ENCODE peak calls at places on chromosomes 7 and 10, in four cellular contexts. G is HepG2, B is K562, W is GM12878. X is an unnamed sample.

GRCh38 chr10:5638494-5638893 is 27.9 kb downstream of the ASB13 start:
- DNase-seq in G (no peak), B (no peak), W (no peak), X (no peak)

GRCh38 chr7:98251251-98251843 is 685 bp downstream of the TECPR1 start:
- DNase-seq in G (peak), B (no peak), W (no peak), X (no peak)

GRCh38 chr10:129193148-129193547 is 273.9 kb upstream of the MGMT start:
- DNase-seq in G (no peak), B (no peak), W (no peak), X (no peak)

GRCh38 chr7:27156508-27156898 is at the start of gene HOXA7:
- DNase-seq in G (no peak), B (no peak), W (no peak), X (peak)

GRCh38 chr7:102081244-102081627 is 205.4 kb upstream of the SH2B2 start:
- DNase-seq in G (no peak), B (peak), W (no peak), X (no peak)

GRCh38 chr7:139075031-139075652 is 34.4 kb downstream of the ZC3HAV1 start:
- DNase-seq in G (peak), B (peak), W (peak), X (peak)

GRCh38 chr10:86663046-86663345 is 5.3 kb upstream of the LDB3 start:
- DNase-seq in G (no peak), B (peak), W (no peak), X (no peak)

GRCh38 chr10:90751107-90751997 is 106.5 kb downstream of the HTR7 start:
- DNase-seq in G (peak), B (peak), W (peak), X (no peak)

GRCh38 chr10:71819479-71819878 is 31.6 kb downstream of the PSAP start:
- DNase-seq in G (no peak), B (no peak), W (no peak), X (no peak)

GRCh38 chr10:90920986-90921643 is at the start of gene ANKRD1:
- DNase-seq in G (peak), B (no peak), W (no peak), X (no peak)

GRCh38 chr10:3749597-3750351 is 35.2 kb downstream of the KLF6 start:
- DNase-seq in G (peak), B (no peak), W (no peak), X (no peak)

GRCh38 chr7:414681-415560 is 104.7 kb downstream of the PDGFA start:
- DNase-seq in G (no peak), B (no peak), W (no peak), X (no peak)

GRCh38 chr10:99276848-99277486 is 41.3 kb upstream of the HPSE2 start:
- DNase-seq in G (peak), B (peak), W (no peak), X (no peak)

GRCh38 chr7:149869291-149869650 is 4.5 kb upstream of the ATP6V0E2 start:
- DNase-seq in G (no peak), B (no peak), W (no peak), X (no peak)

GRCh38 chr7:82527831-82528230 is 84.3 kb upstream of the CACNA2D1 start:
- DNase-seq in G (no peak), B (no peak), W (no peak), X (no peak)

GRCh38 chr10:119620241-119620753 is 23.5 kb upstream of the TIAL1 start:
- DNase-seq in G (no peak), B (no peak), W (no peak), X (no peak)

GRCh38 chr10:132939957-132940790 is 2.2 kb downstream of the CFAP46 start:
- DNase-seq in G (no peak), B (peak), W (no peak), X (peak)

GRCh38 chr10:83963446-83963845 is 175.9 kb upstream of the GHITM start:
- DNase-seq in G (no peak), B (no peak), W (no peak), X (no peak)

GRCh38 chr10:102639527-102639926 is 4.8 kb upstream of the TRIM8 start:
- DNase-seq in G (no peak), B (no peak), W (no peak), X (no peak)

GRCh38 chr7:129742267-129742666 is 130.7 kb downstream of the NRF1 start:
- DNase-seq in G (no peak), B (no peak), W (no peak), X (no peak)

GRCh38 chr10:28149760-28150159 is 150.9 kb upstream of the ODAD2 start:
- DNase-seq in G (no peak), B (no peak), W (no peak), X (no peak)

GRCh38 chr7:75039166-75039565 is 34.4 kb downstream of the RCC1L start:
- DNase-seq in G (no peak), B (no peak), W (no peak), X (no peak)

GRCh38 chr10:127635882-127636281 is 86.8 kb downstream of the NPS start:
- DNase-seq in G (no peak), B (no peak), W (no peak), X (no peak)

GRCh38 chr7:46397591-46397990 is 476.5 kb upstream of the IGFBP3 start:
- DNase-seq in G (no peak), B (no peak), W (no peak), X (no peak)

GRCh38 chr7:26567263-26567662 is 275.6 kb downstream of the SNX10 start:
- DNase-seq in G (no peak), B (no peak), W (no peak), X (no peak)

GRCh38 chr7:27171636-27172387 is 2.3 kb downstream of the HOXA10 start:
- DNase-seq in G (no peak), B (no peak), W (no peak), X (no peak)

GRCh38 chr7:152922318-152923081 is 162.9 kb downstream of the ACTR3B start:
- DNase-seq in G (no peak), B (no peak), W (no peak), X (no peak)

GRCh38 chr7:154423219-154423618 is 371.0 kb downstream of the DPP6 start:
- DNase-seq in G (no peak), B (no peak), W (no peak), X (no peak)

GRCh38 chr7:38975944-38976392 is 1.7 kb upstream of the POU6F2 start:
- DNase-seq in G (no peak), B (no peak), W (no peak), X (peak)
- TF ChIP-seq RFX5 in G (no peak), B (no peak), W (no peak), X (no peak)

GRCh38 chr7:44275146-44275545 is 50.2 kb downstream of the CAMK2B start:
- DNase-seq in G (no peak), B (no peak), W (no peak), X (no peak)

GRCh38 chr7:44277851-44278250 is 47.5 kb downstream of the CAMK2B start:
- DNase-seq in G (no peak), B (no peak), W (no peak), X (no peak)

GRCh38 chr7:44275829-44276570 is 49.4 kb downstream of the CAMK2B start:
- DNase-seq in G (no peak), B (peak), W (no peak), X (peak)

GRCh38 chr7:44277391-44277790 is 48.0 kb downstream of the CAMK2B start:
- DNase-seq in G (no peak), B (no peak), W (no peak), X (no peak)

GRCh38 chr7:44276571-44277101 is 48.8 kb downstream of the CAMK2B start:
- DNase-seq in G (no peak), B (no peak), W (no peak), X (no peak)
- TF ChIP-seq CREB1 in G (no peak), B (no peak), W (no peak), X (no peak)

GRCh38 chr10:117003336-117003735 is 1.7 kb downstream of the SHTN1 start:
- DNase-seq in G (peak), B (no peak), W (no peak), X (no peak)

GRCh38 chr10:117007080-117007479 is 2.1 kb upstream of the SHTN1 start:
- DNase-seq in G (peak), B (peak), W (no peak), X (no peak)

GRCh38 chr10:117005454-117006055 is 568 bp upstream of the SHTN1 start:
- DNase-seq in G (peak), B (peak), W (no peak), X (no peak)

GRCh38 chr10:117004238-117004626 is 755 bp downstream of the SHTN1 start:
- DNase-seq in G (no peak), B (no peak), W (no peak), X (no peak)

GRCh38 chr10:117004627-117005453 is at the start of gene SHTN1:
- DNase-seq in G (peak), B (peak), W (no peak), X (peak)
- TF ChIP-seq RFX5 in G (no peak), B (no peak), W (no peak), X (no peak)

DNA sequence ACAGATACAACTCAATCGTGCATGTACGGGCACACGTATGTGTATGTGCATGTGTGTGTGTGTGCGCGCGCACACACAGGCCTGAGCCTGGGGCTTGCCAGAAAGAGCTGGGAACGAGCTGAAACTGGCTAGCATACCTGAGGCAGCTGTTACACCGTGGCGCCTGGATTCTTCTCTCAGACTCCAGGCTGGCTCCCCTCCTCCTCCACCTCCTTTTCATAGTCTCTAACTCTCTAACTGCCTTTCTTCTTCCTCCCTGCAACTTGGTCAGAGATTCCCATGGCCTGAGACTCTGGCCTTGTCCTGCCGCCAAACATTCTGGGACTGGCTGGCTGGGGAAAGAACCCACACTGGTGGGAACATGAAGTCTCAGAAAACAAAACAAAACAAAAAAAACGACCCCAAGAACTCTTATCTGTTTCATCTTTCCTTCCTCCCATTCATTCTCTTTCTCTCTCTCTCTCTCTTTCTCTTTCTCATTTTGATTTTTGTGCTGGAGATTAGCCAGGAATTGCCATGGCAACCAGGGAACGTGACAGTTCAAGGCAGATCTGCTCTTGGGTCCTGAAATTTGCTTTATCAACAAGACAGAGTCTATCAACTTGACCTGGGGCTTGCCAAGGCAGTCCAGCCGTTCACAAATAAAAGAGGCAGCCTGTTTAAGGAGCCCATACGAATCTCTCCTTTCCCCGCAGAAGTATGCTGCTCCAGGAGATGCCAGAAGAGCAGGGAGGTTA is 76.8 kb upstream of the SEM1 start:
- DNase-seq in G (no peak), B (no peak), W (no peak), X (peak)
- TF ChIP-seq CREB1 in G (no peak), B (no peak), W (no peak), X (no peak)

GRCh38 chr10:126504051-126504760 is 115.9 kb upstream of the ADAM12 start:
- DNase-seq in G (peak), B (peak), W (no peak), X (peak)
- TF ChIP-seq RFX5 in G (no peak), B (no peak), W (no peak), X (no peak)

DNA sequence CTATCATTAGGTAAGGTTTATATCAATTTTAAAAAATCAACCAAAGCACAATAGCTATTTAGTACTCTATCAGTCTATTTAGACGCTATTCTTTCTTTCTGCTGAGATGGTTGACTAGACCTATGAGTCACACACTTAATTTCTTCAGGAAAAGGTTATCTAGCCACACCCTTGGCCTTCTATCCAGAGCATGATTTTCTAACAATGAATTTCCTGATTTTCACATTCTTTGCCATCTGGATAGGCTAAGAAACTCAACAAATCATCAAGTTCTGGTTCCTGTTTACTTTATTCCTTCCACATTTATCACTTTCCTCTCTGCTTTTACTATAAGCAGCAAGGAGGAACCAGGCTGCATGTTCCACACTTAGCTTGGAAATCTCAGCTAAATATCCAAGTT is 8.1 kb downstream of the PRPS1L1 start:
- DNase-seq in G (no peak), B (no peak), W (no peak), X (no peak)
- TF ChIP-seq CREB1 in G (no peak), B (no peak), W (no peak), X (no peak)

DNA sequence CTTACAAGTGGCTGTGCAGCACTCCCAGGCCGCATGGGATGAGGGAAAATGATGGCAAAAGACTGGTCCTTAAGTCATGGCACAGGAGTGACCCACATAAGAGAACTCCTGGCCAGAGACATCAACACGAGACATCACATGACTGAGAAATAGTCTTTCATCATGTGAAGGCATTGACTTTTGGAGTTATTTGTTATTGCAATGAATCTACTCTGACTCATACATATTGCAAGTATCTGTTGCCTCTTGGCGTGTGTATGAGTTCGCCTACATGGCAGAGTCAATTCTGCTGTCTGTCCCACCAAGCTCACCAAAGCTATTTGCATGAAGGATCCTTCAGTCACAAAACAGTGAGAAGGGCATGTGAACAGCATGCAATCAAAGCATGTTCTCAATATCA is 59.7 kb upstream of the HABP2 start:
- DNase-seq in G (no peak), B (no peak), W (no peak), X (no peak)
- TF ChIP-seq RFX5 in G (no peak), B (no peak), W (no peak), X (no peak)

X was measured in H1.